ENCODE peak calls at places on chromosomes 3 and 15, in nine cellular contexts. Q is mucosa of descending colon; M is neural crest cell; D is type B pancreatic cell; W is endothelial cell; O is CD14-positive monocyte; A is CD4-positive, alpha-beta T cell; P is glutamatergic neuron; X is cardiac muscle cell. Z is an unnamed sample.

GRCh38 chr15:61654918-61655317 is 405.3 kb downstream of the VPS13C start:
- DNase-seq in Q (no peak), M (no peak), D (no peak), W (no peak), O (no peak), A (no peak), P (no peak), X (no peak), Z (no peak)

GRCh38 chr3:111218615-111219014 is 147.0 kb downstream of the NECTIN3 start:
- DNase-seq in Q (no peak), M (no peak), D (no peak), W (no peak), O (no peak), A (no peak), P (no peak), X (no peak), Z (no peak)

GRCh38 chr3:150890320-150890719 is 14.9 kb downstream of the MINDY4B start:
- DNase-seq in Q (no peak), M (no peak), D (no peak), W (no peak), O (no peak), A (no peak), P (no peak), X (no peak), Z (no peak)

GRCh38 chr3:59247402-59247841 is 197.6 kb upstream of the CFAP20DC start:
- DNase-seq in Q (no peak), M (no peak), D (no peak), W (no peak), O (no peak), A (no peak), P (no peak), X (no peak), Z (no peak)

GRCh38 chr3:78832785-78833204 is 935.0 kb downstream of the ROBO1 start:
- DNase-seq in Q (no peak), M (no peak), D (no peak), W (no peak), O (no peak), A (no peak), P (no peak), X (no peak), Z (no peak)

GRCh38 chr3:151912041-151912440 is 38.6 kb downstream of the SUCNR1 start:
- DNase-seq in Q (no peak), M (no peak), D (no peak), W (no peak), O (no peak), A (no peak), P (no peak), X (no peak), Z (no peak)

GRCh38 chr15:98900382-98900781 is 107.2 kb downstream of the PGPEP1L start:
- DNase-seq in Q (no peak), M (no peak), D (no peak), W (no peak), O (no peak), A (no peak), P (no peak), X (peak; percentile 14), Z (no peak)

GRCh38 chr15:96736384-96736783 is 405.9 kb downstream of the NR2F2 start:
- DNase-seq in Q (no peak), M (no peak), D (no peak), W (no peak), O (no peak), A (no peak), P (no peak), X (no peak), Z (no peak)

GRCh38 chr15:35254052-35254451 is 169.0 kb upstream of the NANOGP8 start:
- DNase-seq in Q (no peak), M (no peak), D (no peak), W (no peak), O (no peak), A (no peak), P (no peak), X (no peak), Z (no peak)

GRCh38 chr3:169467703-169468102 is 195.8 kb downstream of the MECOM start:
- DNase-seq in Q (no peak), M (no peak), D (no peak), W (no peak), O (no peak), A (no peak), P (no peak), X (no peak), Z (no peak)

GRCh38 chr15:91263632-91264477 is 163.8 kb downstream of the SV2B start:
- DNase-seq in Q (no peak), M (no peak), D (no peak), W (no peak), O (no peak), A (no peak), P (no peak), X (no peak), Z (no peak)

GRCh38 chr3:124413989-124414598 is 316.2 kb upstream of the UMPS start:
- DNase-seq in Q (no peak), M (no peak), D (no peak), W (no peak), O (no peak), A (no peak), P (no peak), X (no peak), Z (no peak)

GRCh38 chr3:155772801-155773200 is 27.9 kb upstream of the PLCH1 start:
- DNase-seq in Q (no peak), M (no peak), D (no peak), W (no peak), O (no peak), A (no peak), P (no peak), X (no peak), Z (no peak)

GRCh38 chr3:181457190-181457589 is 254.5 kb upstream of the SOX2 start:
- DNase-seq in Q (no peak), M (no peak), D (no peak), W (no peak), O (no peak), A (no peak), P (no peak), X (no peak), Z (no peak)

GRCh38 chr3:14319654-14320182 is 82.7 kb upstream of the SLC6A6 start:
- DNase-seq in Q (no peak), M (peak; percentile 38), D (no peak), W (peak; percentile 73), O (peak; percentile 80), A (no peak), P (peak; percentile 51), X (peak; percentile 48), Z (no peak)

GRCh38 chr3:150372320-150373118 is 35.6 kb upstream of the TSC22D2 start:
- DNase-seq in Q (no peak), M (no peak), D (no peak), W (no peak), O (no peak), A (no peak), P (no peak), X (no peak), Z (no peak)

GRCh38 chr15:60419752-60420151 is 22.0 kb upstream of the ANXA2 start:
- DNase-seq in Q (no peak), M (no peak), D (no peak), W (no peak), O (no peak), A (no peak), P (no peak), X (no peak), Z (no peak)

GRCh38 chr3:108552267-108553159 is 36.7 kb downstream of the CIP2A start:
- DNase-seq in Q (no peak), M (no peak), D (no peak), W (peak; percentile 17), O (no peak), A (no peak), P (no peak), X (peak; percentile 63), Z (no peak)
- TF ChIP-seq CTCF in Q (peak; percentile 13), M (peak; percentile 75), D (peak; percentile 75), W (peak; percentile 70), O (peak; percentile 64), A (peak; percentile 62), P (peak; percentile 62), X (peak; percentile 46), Z (peak; percentile 65)

DNA sequence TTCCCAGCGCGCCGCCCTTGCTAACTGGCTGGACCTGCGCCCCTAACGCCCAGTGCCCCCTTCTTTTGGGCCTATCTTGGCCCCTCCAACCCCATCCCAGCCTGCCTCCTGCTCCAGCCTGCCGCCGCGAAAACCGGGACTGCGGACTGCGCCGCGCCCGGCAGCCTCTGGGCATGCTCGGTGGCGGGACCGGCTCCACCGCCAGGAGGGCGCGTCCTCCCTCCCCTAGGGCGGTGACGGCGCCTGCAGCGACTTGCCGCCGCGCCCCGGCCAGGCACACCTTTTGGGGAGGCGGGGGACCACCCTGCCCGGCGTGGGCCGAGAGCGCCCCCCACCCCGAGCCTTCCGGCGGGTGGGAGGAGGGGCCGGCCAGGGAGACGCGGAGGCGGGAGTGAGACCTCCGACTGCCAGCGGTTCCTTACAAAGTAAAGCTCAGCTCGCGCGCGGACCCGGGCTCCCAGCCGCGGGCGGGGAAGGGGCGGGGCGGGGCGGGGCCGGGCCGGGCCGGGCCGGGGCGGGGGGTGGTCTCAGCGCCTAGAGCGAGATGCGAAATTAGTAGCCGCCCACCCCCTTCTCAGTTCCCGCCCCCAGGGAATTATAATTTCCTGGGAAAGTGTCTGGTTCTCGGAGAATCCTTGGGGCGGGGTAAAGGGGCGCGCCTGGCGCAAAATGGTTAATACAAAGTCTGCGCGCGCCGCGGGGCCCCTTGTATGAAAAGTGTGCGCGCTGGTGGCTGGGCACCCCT is 225.0 kb upstream of the IL12A start:
- DNase-seq in Q (peak; percentile 88), M (peak; percentile 64), D (peak; percentile 81), W (peak; percentile 80), O (no peak), A (no peak), P (peak; percentile 81), X (peak; percentile 91), Z (peak; percentile 58)
- TF ChIP-seq CTCF in Q (no peak), M (peak; percentile 54), D (peak; percentile 71), W (peak; percentile 18), O (no peak), A (no peak), P (peak; percentile 29), X (peak; percentile 15), Z (peak; percentile 43)

DNA sequence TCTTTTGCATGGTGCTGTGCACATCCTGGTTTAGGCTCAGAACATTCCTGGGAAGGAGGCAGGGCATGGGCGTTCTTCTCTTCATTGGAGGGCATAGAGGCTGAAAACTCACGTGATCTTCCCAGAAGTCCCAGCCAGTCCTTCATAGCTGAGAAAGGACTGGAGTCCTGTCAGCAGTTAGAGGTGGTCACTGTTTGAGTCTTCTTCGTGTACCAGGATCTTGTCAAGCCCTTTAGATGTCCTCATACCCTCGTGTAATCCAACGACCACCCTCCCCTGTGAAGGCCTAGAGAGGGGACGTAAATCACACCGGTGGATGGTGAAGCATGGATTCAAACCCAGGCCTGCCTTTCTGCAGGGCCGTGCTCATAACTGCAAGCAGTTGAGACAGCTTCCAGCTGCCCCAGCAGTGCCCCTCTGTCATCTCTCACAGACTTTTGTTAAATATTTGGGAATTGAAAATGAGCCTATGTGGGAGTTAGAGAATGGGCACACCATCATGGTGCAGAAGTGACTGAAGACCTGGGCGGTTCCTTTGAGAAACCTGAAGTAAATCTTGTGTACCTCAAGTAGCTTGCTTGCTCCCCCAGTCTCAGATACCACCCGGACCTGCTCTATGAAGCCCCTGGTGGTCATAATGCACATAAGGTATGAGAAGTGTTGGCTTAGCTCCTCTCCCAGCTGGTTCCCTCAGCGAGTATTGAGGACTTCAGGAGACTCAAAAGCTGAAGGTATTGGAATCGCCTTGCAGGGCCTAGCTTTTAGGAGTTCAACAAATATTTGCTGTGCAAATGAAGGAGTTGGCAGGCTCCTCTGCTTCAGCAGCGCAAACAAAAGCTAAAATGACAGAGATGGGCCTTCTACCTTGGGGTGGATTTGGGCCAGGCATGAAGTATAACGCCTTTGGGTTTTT is 1.4 kb downstream of the CMTM8 start:
- DNase-seq in Q (no peak), M (peak; percentile 6), D (no peak), W (peak; percentile 44), O (no peak), A (peak; percentile 44), P (peak; percentile 33), X (peak; percentile 57), Z (peak; percentile 29)
- TF ChIP-seq CTCF in Q (no peak), M (peak; percentile 62), D (peak; percentile 72), W (peak; percentile 60), O (peak; percentile 45), A (peak; percentile 74), P (peak; percentile 33), X (peak; percentile 48), Z (peak; percentile 73)

GRCh38 chr3:39383190-39383912 is at the start of gene SLC25A38:
- DNase-seq in Q (peak; percentile 87), M (peak; percentile 56), D (peak; percentile 80), W (peak; percentile 68), O (peak; percentile 48), A (peak; percentile 78), P (peak; percentile 80), X (peak; percentile 90), Z (peak; percentile 42)
- TF ChIP-seq CTCF in Q (no peak), M (peak; percentile 38), D (peak; percentile 50), W (no peak), O (peak; percentile 22), A (peak; percentile 59), P (no peak), X (peak; percentile 35), Z (peak; percentile 46)